ENCODE peak calls at places on chromosomes 16 and 17, in eight cellular contexts. One of them, this sample, is unnamed.
A peak's percentile ranks its signal among the peaks of the same experiment; 100 is the strongest.

GRCh38 chr17:74010903-74011302 is 192.6 kb upstream of the RPL38 start:
- DNase-seq in kidney: no peak
- DNase-seq in cardiac muscle cell: no peak
- DNase-seq in keratinocyte: no peak
- DNase-seq in substantia nigra: no peak
- DNase-seq in adrenal gland: no peak
- DNase-seq in left ventricle myocardium inferior: no peak
- DNase-seq in testis: no peak
- DNase-seq in this sample: no peak

GRCh38 chr17:74840989-74841666 is 18.6 kb downstream of the GRIN2C start:
- DNase-seq in kidney: no peak
- DNase-seq in cardiac muscle cell: peak; percentile 64
- DNase-seq in keratinocyte: no peak
- DNase-seq in substantia nigra: peak; percentile 68
- DNase-seq in adrenal gland: peak; percentile 64
- DNase-seq in left ventricle myocardium inferior: peak; percentile 80
- DNase-seq in testis: peak; percentile 86
- DNase-seq in this sample: no peak

GRCh38 chr16:74563828-74564263 is 43.1 kb downstream of the GLG1 start:
- DNase-seq in kidney: no peak
- DNase-seq in cardiac muscle cell: peak; percentile 50
- DNase-seq in keratinocyte: no peak
- DNase-seq in substantia nigra: no peak
- DNase-seq in adrenal gland: peak; percentile 69
- DNase-seq in left ventricle myocardium inferior: no peak
- DNase-seq in testis: no peak
- DNase-seq in this sample: no peak

GRCh38 chr17:16283705-16284104 is 66.7 kb downstream of the PIGL start:
- DNase-seq in kidney: no peak
- DNase-seq in cardiac muscle cell: peak; percentile 79
- DNase-seq in keratinocyte: no peak
- DNase-seq in substantia nigra: no peak
- DNase-seq in adrenal gland: no peak
- DNase-seq in left ventricle myocardium inferior: no peak
- DNase-seq in testis: no peak
- DNase-seq in this sample: no peak

GRCh38 chr17:27552467-27552779 is 78.6 kb upstream of the LGALS9 start:
- DNase-seq in kidney: no peak
- DNase-seq in cardiac muscle cell: peak; percentile 47
- DNase-seq in keratinocyte: no peak
- DNase-seq in substantia nigra: no peak
- DNase-seq in adrenal gland: peak; percentile 73
- DNase-seq in left ventricle myocardium inferior: no peak
- DNase-seq in testis: no peak
- DNase-seq in this sample: no peak

GRCh38 chr17:60390223-60390622 is 1.7 kb downstream of the USP32 start:
- DNase-seq in kidney: peak; percentile 14
- DNase-seq in cardiac muscle cell: peak; percentile 85
- DNase-seq in keratinocyte: peak; percentile 26
- DNase-seq in substantia nigra: no peak
- DNase-seq in adrenal gland: peak; percentile 31
- DNase-seq in left ventricle myocardium inferior: no peak
- DNase-seq in testis: no peak
- DNase-seq in this sample: no peak

GRCh38 chr16:89129378-89129777 is 35.7 kb downstream of the ACSF3 start:
- DNase-seq in kidney: no peak
- DNase-seq in cardiac muscle cell: no peak
- DNase-seq in keratinocyte: no peak
- DNase-seq in substantia nigra: no peak
- DNase-seq in adrenal gland: no peak
- DNase-seq in left ventricle myocardium inferior: no peak
- DNase-seq in testis: no peak
- DNase-seq in this sample: no peak

GRCh38 chr16:874366-875181 is 74.0 kb upstream of the GNG13 start:
- DNase-seq in kidney: peak; percentile 69
- DNase-seq in cardiac muscle cell: no peak
- DNase-seq in keratinocyte: no peak
- DNase-seq in substantia nigra: no peak
- DNase-seq in adrenal gland: no peak
- DNase-seq in left ventricle myocardium inferior: peak; percentile 5
- DNase-seq in testis: peak; percentile 48
- DNase-seq in this sample: no peak

GRCh38 chr17:19329839-19330238 is 32.7 kb downstream of the B9D1 start:
- DNase-seq in kidney: no peak
- DNase-seq in cardiac muscle cell: no peak
- DNase-seq in keratinocyte: no peak
- DNase-seq in substantia nigra: no peak
- DNase-seq in adrenal gland: no peak
- DNase-seq in left ventricle myocardium inferior: no peak
- DNase-seq in testis: no peak
- DNase-seq in this sample: no peak

GRCh38 chr16:67525176-67525860 is 3.3 kb upstream of the RIPOR1 start:
- DNase-seq in kidney: no peak
- DNase-seq in cardiac muscle cell: peak; percentile 22
- DNase-seq in keratinocyte: no peak
- DNase-seq in substantia nigra: no peak
- DNase-seq in adrenal gland: no peak
- DNase-seq in left ventricle myocardium inferior: no peak
- DNase-seq in testis: no peak
- DNase-seq in this sample: no peak

GRCh38 chr17:75396781-75397180 is 8.7 kb downstream of the GRB2 start:
- DNase-seq in kidney: no peak
- DNase-seq in cardiac muscle cell: no peak
- DNase-seq in keratinocyte: no peak
- DNase-seq in substantia nigra: no peak
- DNase-seq in adrenal gland: no peak
- DNase-seq in left ventricle myocardium inferior: no peak
- DNase-seq in testis: no peak
- DNase-seq in this sample: no peak

GRCh38 chr17:39715375-39716072 is 14.8 kb downstream of the MIEN1 start:
- DNase-seq in kidney: no peak
- DNase-seq in cardiac muscle cell: no peak
- DNase-seq in keratinocyte: no peak
- DNase-seq in substantia nigra: no peak
- DNase-seq in adrenal gland: no peak
- DNase-seq in left ventricle myocardium inferior: no peak
- DNase-seq in testis: no peak
- DNase-seq in this sample: no peak
- H3K27ac ChIP-seq in kidney: no peak overlapping the region
- H3K27ac ChIP-seq in cardiac muscle cell: no peak overlapping the region
- H3K27ac ChIP-seq in keratinocyte: no peak overlapping the region
- H3K27ac ChIP-seq in substantia nigra: no peak overlapping the region
- H3K27ac ChIP-seq in adrenal gland: no peak overlapping the region
- H3K27ac ChIP-seq in left ventricle myocardium inferior: peak overlapping the region; percentile 72
- H3K27ac ChIP-seq in testis: no peak overlapping the region
- H3K27ac ChIP-seq in this sample: peak overlapping the region; percentile 77

DNA sequence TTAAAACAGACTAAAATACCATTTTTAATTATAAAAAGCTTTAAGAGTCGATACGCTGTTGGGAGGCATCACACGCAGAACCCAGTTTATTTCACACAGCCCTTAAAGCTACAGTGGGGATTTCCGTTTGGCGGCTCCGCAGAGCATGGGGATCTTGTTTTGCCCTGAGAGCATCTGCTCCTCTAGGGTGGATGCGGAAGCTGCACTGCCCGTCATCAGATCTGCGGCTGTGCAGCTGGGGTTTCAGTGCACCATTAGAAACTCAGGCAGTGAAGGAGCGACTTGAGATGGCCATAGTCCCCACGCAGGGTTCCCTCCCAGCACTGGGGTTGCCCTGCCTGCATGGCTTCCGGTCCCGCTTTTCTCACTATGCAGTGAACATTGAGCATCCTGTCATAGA is 62.2 kb upstream of the CHMP6 start:
- DNase-seq in kidney: peak; percentile 16
- DNase-seq in cardiac muscle cell: no peak
- DNase-seq in keratinocyte: no peak
- DNase-seq in substantia nigra: no peak
- DNase-seq in adrenal gland: no peak
- DNase-seq in left ventricle myocardium inferior: no peak
- DNase-seq in testis: no peak
- DNase-seq in this sample: no peak
- H3K27ac ChIP-seq in kidney: no peak overlapping the region
- H3K27ac ChIP-seq in cardiac muscle cell: no peak overlapping the region
- H3K27ac ChIP-seq in keratinocyte: no peak overlapping the region
- H3K27ac ChIP-seq in substantia nigra: no peak overlapping the region
- H3K27ac ChIP-seq in adrenal gland: no peak overlapping the region
- H3K27ac ChIP-seq in left ventricle myocardium inferior: no peak overlapping the region
- H3K27ac ChIP-seq in testis: no peak overlapping the region
- H3K27ac ChIP-seq in this sample: no peak overlapping the region

GRCh38 chr16:86578056-86578455 is 293 bp upstream of the FOXL1 start:
- DNase-seq in kidney: no peak
- DNase-seq in cardiac muscle cell: no peak
- DNase-seq in keratinocyte: no peak
- DNase-seq in substantia nigra: no peak
- DNase-seq in adrenal gland: no peak
- DNase-seq in left ventricle myocardium inferior: no peak
- DNase-seq in testis: no peak
- DNase-seq in this sample: no peak
- H3K27ac ChIP-seq in kidney: peak overlapping the region; percentile 76
- H3K27ac ChIP-seq in cardiac muscle cell: no peak overlapping the region
- H3K27ac ChIP-seq in keratinocyte: no peak overlapping the region
- H3K27ac ChIP-seq in substantia nigra: no peak overlapping the region
- H3K27ac ChIP-seq in adrenal gland: no peak overlapping the region
- H3K27ac ChIP-seq in left ventricle myocardium inferior: peak overlapping the region; percentile 88
- H3K27ac ChIP-seq in testis: peak overlapping the region; percentile 77
- H3K27ac ChIP-seq in this sample: peak overlapping the region; percentile 75

GRCh38 chr17:4555863-4556646 is 871 bp upstream of the MYBBP1A start:
- DNase-seq in kidney: peak; percentile 39
- DNase-seq in cardiac muscle cell: no peak
- DNase-seq in keratinocyte: no peak
- DNase-seq in substantia nigra: no peak
- DNase-seq in adrenal gland: no peak
- DNase-seq in left ventricle myocardium inferior: no peak
- DNase-seq in testis: no peak
- DNase-seq in this sample: no peak

GRCh38 chr17:4554441-4554996 is 665 bp downstream of the MYBBP1A start:
- DNase-seq in kidney: peak; percentile 82
- DNase-seq in cardiac muscle cell: no peak
- DNase-seq in keratinocyte: no peak
- DNase-seq in substantia nigra: no peak
- DNase-seq in adrenal gland: no peak
- DNase-seq in left ventricle myocardium inferior: no peak
- DNase-seq in testis: no peak
- DNase-seq in this sample: no peak

GRCh38 chr17:4554997-4555799 is at the start of gene MYBBP1A:
- DNase-seq in kidney: peak; percentile 99
- DNase-seq in cardiac muscle cell: peak; percentile 97
- DNase-seq in keratinocyte: peak; percentile 60
- DNase-seq in substantia nigra: peak; percentile 93
- DNase-seq in adrenal gland: peak; percentile 98
- DNase-seq in left ventricle myocardium inferior: peak; percentile 98
- DNase-seq in testis: peak; percentile 98
- DNase-seq in this sample: peak; percentile 63

GRCh38 chr17:4551796-4552525 is 3.2 kb downstream of the MYBBP1A start:
- DNase-seq in kidney: peak; percentile 60
- DNase-seq in cardiac muscle cell: no peak
- DNase-seq in keratinocyte: no peak
- DNase-seq in substantia nigra: no peak
- DNase-seq in adrenal gland: no peak
- DNase-seq in left ventricle myocardium inferior: no peak
- DNase-seq in testis: no peak
- DNase-seq in this sample: no peak

DNA sequence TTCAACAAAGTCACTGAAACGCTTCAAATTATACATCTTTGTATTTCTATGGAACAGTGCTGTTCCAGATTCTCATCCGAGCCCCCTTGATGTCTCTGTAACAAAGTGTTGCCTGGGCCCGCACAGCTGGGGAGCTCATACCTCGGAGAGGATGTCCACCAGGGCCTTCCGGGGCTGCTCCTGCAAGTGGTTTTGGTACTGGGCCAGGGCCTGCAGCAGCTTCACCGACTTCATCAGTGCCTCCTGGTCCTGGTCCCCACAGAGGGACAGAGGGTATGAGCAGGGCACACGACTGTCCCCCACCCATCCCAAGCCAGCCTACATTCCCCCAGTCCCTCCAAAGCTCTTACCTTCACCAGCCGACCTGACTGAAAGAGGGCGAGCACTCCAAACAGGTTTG is 1.5 kb downstream of the MYBBP1A start:
- DNase-seq in kidney: peak; percentile 71
- DNase-seq in cardiac muscle cell: no peak
- DNase-seq in keratinocyte: no peak
- DNase-seq in substantia nigra: no peak
- DNase-seq in adrenal gland: no peak
- DNase-seq in left ventricle myocardium inferior: no peak
- DNase-seq in testis: no peak
- DNase-seq in this sample: no peak
- H3K27ac ChIP-seq in kidney: no peak overlapping the region
- H3K27ac ChIP-seq in cardiac muscle cell: no peak overlapping the region
- H3K27ac ChIP-seq in keratinocyte: no peak overlapping the region
- H3K27ac ChIP-seq in substantia nigra: no peak overlapping the region
- H3K27ac ChIP-seq in adrenal gland: no peak overlapping the region
- H3K27ac ChIP-seq in left ventricle myocardium inferior: no peak overlapping the region
- H3K27ac ChIP-seq in testis: no peak overlapping the region
- H3K27ac ChIP-seq in this sample: no peak overlapping the region

GRCh38 chr17:82384051-82384729 is 12.6 kb downstream of the UTS2R start:
- DNase-seq in kidney: peak; percentile 67
- DNase-seq in cardiac muscle cell: no peak
- DNase-seq in keratinocyte: no peak
- DNase-seq in substantia nigra: no peak
- DNase-seq in adrenal gland: no peak
- DNase-seq in left ventricle myocardium inferior: no peak
- DNase-seq in testis: no peak
- DNase-seq in this sample: peak; percentile 43
- H3K27ac ChIP-seq in kidney: no peak overlapping the region
- H3K27ac ChIP-seq in cardiac muscle cell: no peak overlapping the region
- H3K27ac ChIP-seq in keratinocyte: no peak overlapping the region
- H3K27ac ChIP-seq in substantia nigra: no peak overlapping the region
- H3K27ac ChIP-seq in adrenal gland: no peak overlapping the region
- H3K27ac ChIP-seq in left ventricle myocardium inferior: peak overlapping the region; percentile 77
- H3K27ac ChIP-seq in testis: no peak overlapping the region
- H3K27ac ChIP-seq in this sample: no peak overlapping the region

GRCh38 chr16:4412854-4413253 is 3.5 kb downstream of the CORO7 start:
- DNase-seq in kidney: no peak
- DNase-seq in cardiac muscle cell: no peak
- DNase-seq in keratinocyte: no peak
- DNase-seq in substantia nigra: no peak
- DNase-seq in adrenal gland: no peak
- DNase-seq in left ventricle myocardium inferior: no peak
- DNase-seq in testis: no peak
- DNase-seq in this sample: no peak
- H3K27ac ChIP-seq in kidney: no peak overlapping the region
- H3K27ac ChIP-seq in cardiac muscle cell: no peak overlapping the region
- H3K27ac ChIP-seq in keratinocyte: no peak overlapping the region
- H3K27ac ChIP-seq in substantia nigra: peak overlapping the region; percentile 99
- H3K27ac ChIP-seq in adrenal gland: no peak overlapping the region
- H3K27ac ChIP-seq in left ventricle myocardium inferior: peak overlapping the region; percentile 51
- H3K27ac ChIP-seq in testis: no peak overlapping the region
- H3K27ac ChIP-seq in this sample: no peak overlapping the region

GRCh38 chr17:47967607-47968252 is 3.2 kb upstream of the CDK5RAP3 start:
- DNase-seq in kidney: no peak
- DNase-seq in cardiac muscle cell: peak; percentile 70
- DNase-seq in keratinocyte: peak; percentile 98
- DNase-seq in substantia nigra: no peak
- DNase-seq in adrenal gland: no peak
- DNase-seq in left ventricle myocardium inferior: no peak
- DNase-seq in testis: peak; percentile 86
- DNase-seq in this sample: peak; percentile 80
- H3K27ac ChIP-seq in kidney: no peak overlapping the region
- H3K27ac ChIP-seq in cardiac muscle cell: no peak overlapping the region
- H3K27ac ChIP-seq in keratinocyte: peak overlapping the region; percentile 50
- H3K27ac ChIP-seq in substantia nigra: no peak overlapping the region
- H3K27ac ChIP-seq in adrenal gland: no peak overlapping the region
- H3K27ac ChIP-seq in left ventricle myocardium inferior: no peak overlapping the region
- H3K27ac ChIP-seq in testis: peak overlapping the region; percentile 10
- H3K27ac ChIP-seq in this sample: peak overlapping the region; percentile 75

This sample was measured in epithelial cell of prostate.